ENCODE peak calls at places on chromosomes 6 and 20, in nine cellular contexts. F, V, C, L, Y, I, K, D and Q are unnamed samples.

GRCh38 chr6:150201791-150202329 is 59.0 kb downstream of the PPP1R14C start:
- DNase-seq in F (no peak), K (no peak), D (no peak), Y (no peak), I (no peak), L (no peak), C (no peak), V (no peak), Q (no peak)

GRCh38 chr6:2677080-2677593 is 73.6 kb downstream of the MYLK4 start:
- DNase-seq in C (no peak), L (no peak), V (no peak), I (no peak), F (no peak), D (no peak), Y (no peak), K (no peak), Q (no peak)

GRCh38 chr6:145904878-145905277 is 59.3 kb downstream of the SHPRH start:
- DNase-seq in F (no peak), D (no peak), L (no peak), V (no peak), K (no peak), I (no peak), Y (no peak), C (no peak), Q (no peak)

GRCh38 chr6:136757150-136757549 is 35.1 kb downstream of the MAP3K5 start:
- DNase-seq in L (peak; percentile 69), I (no peak), V (no peak), C (no peak), Y (peak; percentile 29), D (no peak), K (no peak), F (peak; percentile 70), Q (no peak)

GRCh38 chr20:63234693-63235398 is 859 bp upstream of the BIRC7 start:
- DNase-seq in K (no peak), F (no peak), Y (no peak), V (no peak), D (no peak), C (peak; percentile 83), I (no peak), L (no peak), Q (peak; percentile 87)

GRCh38 chr6:45438849-45439406 is 61.2 kb upstream of the SUPT3H start:
- DNase-seq in D (no peak), K (no peak), C (no peak), L (peak; percentile 90), I (no peak), F (peak; percentile 89), V (no peak), Y (peak; percentile 94), Q (no peak)

GRCh38 chr6:26064619-26065257 is 22.5 kb upstream of the HFE start:
- DNase-seq in K (no peak), I (no peak), F (peak; percentile 80), C (no peak), D (no peak), L (peak; percentile 59), V (peak; percentile 61), Y (peak; percentile 45), Q (peak; percentile 62)

GRCh38 chr20:46789339-46789984 is 80.0 kb downstream of the SLC2A10 start:
- DNase-seq in L (no peak), I (no peak), D (no peak), V (no peak), F (no peak), C (no peak), K (no peak), Y (no peak), Q (no peak)

GRCh38 chr6:5325173-5325572 is 63.9 kb downstream of the FARS2 start:
- DNase-seq in I (no peak), D (no peak), K (peak; percentile 66), V (no peak), Y (no peak), L (no peak), F (no peak), C (no peak), Q (no peak)

GRCh38 chr6:43886717-43887339 is 116.8 kb downstream of the VEGFA start:
- DNase-seq in D (no peak), F (no peak), Y (no peak), I (no peak), K (no peak), L (no peak), V (no peak), C (no peak), Q (no peak)

GRCh38 chr6:24357336-24358218 is at the start of gene DCDC2:
- DNase-seq in Y (no peak), D (no peak), C (peak; percentile 96), L (no peak), V (peak; percentile 42), K (no peak), I (no peak), F (peak; percentile 13), Q (no peak)

GRCh38 chr6:24358219-24358821 is 461 bp upstream of the DCDC2 start:
- DNase-seq in L (no peak), F (no peak), D (no peak), K (no peak), Y (no peak), I (no peak), C (no peak), V (no peak), Q (no peak)

GRCh38 chr6:24359640-24360454 is 2.0 kb upstream of the DCDC2 start:
- DNase-seq in L (peak; percentile 60), V (peak; percentile 77), D (no peak), K (peak; percentile 40), C (peak; percentile 95), Y (peak; percentile 84), F (peak; percentile 90), I (peak; percentile 27), Q (peak; percentile 93)

GRCh38 chr6:24355422-24355821 is 2.4 kb downstream of the DCDC2 start:
- DNase-seq in F (no peak), K (no peak), I (no peak), V (no peak), C (no peak), Y (no peak), L (no peak), D (no peak), Q (no peak)

GRCh38 chr6:24356310-24357035 is 1.4 kb downstream of the DCDC2 start:
- DNase-seq in D (no peak), L (no peak), F (no peak), K (no peak), Y (no peak), V (no peak), I (no peak), C (no peak), Q (no peak)
- H3K4me3 ChIP-seq in D (no peak overlapping the region), L (no peak overlapping the region), F (no peak overlapping the region), K (no peak overlapping the region), Y (no peak overlapping the region), V (no peak overlapping the region), I (no peak overlapping the region), C (peak overlapping the region; percentile 4), Q (no peak overlapping the region)

GRCh38 chr6:11853678-11854417 is 75.2 kb upstream of the ADTRP start:
- DNase-seq in K (no peak), L (no peak), C (no peak), Y (no peak), V (no peak), F (no peak), D (no peak), I (no peak), Q (no peak)

GRCh38 chr6:11848852-11849731 is 70.5 kb upstream of the ADTRP start:
- DNase-seq in K (no peak), D (no peak), V (no peak), C (no peak), F (peak; percentile 65), Y (peak; percentile 75), I (no peak), L (peak; percentile 45), Q (no peak)

GRCh38 chr6:11848252-11848651 is 69.6 kb upstream of the ADTRP start:
- DNase-seq in L (peak; percentile 12), I (no peak), Y (no peak), F (no peak), C (no peak), K (no peak), V (no peak), D (no peak), Q (no peak)

GRCh38 chr6:11852061-11852619 is 73.5 kb upstream of the ADTRP start:
- DNase-seq in F (no peak), L (no peak), I (no peak), K (no peak), V (no peak), Y (no peak), D (no peak), C (no peak), Q (no peak)

GRCh38 chr6:11851405-11851804 is 72.8 kb upstream of the ADTRP start:
- DNase-seq in Y (peak; percentile 71), V (no peak), C (no peak), F (no peak), I (no peak), L (peak; percentile 93), K (no peak), D (no peak), Q (no peak)
- H3K4me3 ChIP-seq in Y (no peak overlapping the region), V (no peak overlapping the region), C (no peak overlapping the region), F (no peak overlapping the region), I (no peak overlapping the region), L (no peak overlapping the region), K (no peak overlapping the region), D (no peak overlapping the region), Q (no peak overlapping the region)

DNA sequence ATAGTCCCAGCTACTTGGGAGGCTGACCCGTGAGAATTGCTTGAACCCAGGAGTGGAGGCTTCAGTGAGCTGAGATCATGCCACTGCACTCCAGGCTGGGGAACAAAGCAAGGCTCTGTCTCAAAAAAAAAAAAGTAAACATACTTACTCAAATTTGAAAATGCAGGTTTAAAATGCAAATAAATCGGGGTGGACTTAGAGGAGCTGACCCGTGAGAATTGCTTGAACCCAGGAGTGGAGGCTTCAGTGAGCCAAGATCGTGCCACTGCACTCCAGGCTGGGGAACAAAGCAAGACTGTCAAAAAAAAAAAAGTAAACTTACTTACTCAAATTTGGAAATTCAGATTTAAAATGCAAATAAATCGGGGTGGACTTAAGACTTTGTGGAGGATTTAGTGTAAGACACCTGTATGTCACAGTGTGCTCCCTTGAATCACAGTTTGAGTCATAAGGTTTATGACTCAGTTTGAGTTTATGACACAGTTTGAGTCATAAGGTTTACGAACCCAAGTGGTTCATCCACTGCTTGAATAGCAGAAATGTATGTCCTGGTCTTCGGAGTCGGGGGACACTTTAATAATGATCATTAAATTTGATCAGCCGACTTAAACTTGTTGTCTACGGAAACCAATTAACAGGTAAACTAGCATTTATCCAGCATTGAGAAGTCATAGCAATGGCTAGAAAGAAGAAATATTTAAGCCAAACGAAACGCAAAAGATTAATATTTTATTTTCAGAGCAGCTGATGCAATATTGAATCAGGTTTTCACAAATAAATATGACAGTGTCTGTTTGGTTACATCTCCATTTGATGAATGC is 6.8 kb upstream of the MRPS10 start:
- DNase-seq in Y (peak; percentile 91), F (peak; percentile 85), L (peak; percentile 64), V (no peak), I (no peak), D (no peak), C (no peak), K (no peak), Q (no peak)
- H3K4me3 ChIP-seq in Y (no peak overlapping the region), F (no peak overlapping the region), L (no peak overlapping the region), V (no peak overlapping the region), I (no peak overlapping the region), D (no peak overlapping the region), C (no peak overlapping the region), K (no peak overlapping the region), Q (no peak overlapping the region)

DNA sequence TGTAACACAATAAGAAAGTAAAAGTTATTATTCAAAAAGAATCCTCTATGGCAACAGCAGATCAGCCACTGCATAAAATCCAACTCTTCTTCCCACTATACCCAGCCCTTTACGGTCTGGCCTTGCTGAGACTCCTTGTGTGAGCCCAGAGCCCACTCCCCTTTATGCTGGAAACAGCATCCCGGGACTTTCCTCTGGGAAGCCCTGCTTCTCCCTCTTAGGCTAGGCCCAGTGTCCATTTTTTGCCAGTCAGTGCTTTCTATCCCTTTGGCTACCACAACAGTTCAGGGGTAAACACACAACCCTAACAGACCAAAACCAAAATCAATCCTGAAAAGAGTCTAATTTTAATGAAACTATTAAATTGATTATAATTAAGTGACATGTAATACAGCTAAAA is 20.6 kb downstream of the FKBP5 start:
- DNase-seq in L (no peak), V (no peak), I (no peak), F (no peak), C (no peak), K (no peak), Y (no peak), D (no peak), Q (no peak)
- H3K4me3 ChIP-seq in L (peak overlapping the region; percentile 6), V (peak overlapping the region; percentile 44), I (no peak overlapping the region), F (peak overlapping the region; percentile 22), C (no peak overlapping the region), K (no peak overlapping the region), Y (no peak overlapping the region), D (no peak overlapping the region), Q (no peak overlapping the region)